ENCODE peak calls at places on chromosomes 2 and 18, in nine cellular contexts. R, W, X, A, D, T, B, P and N are unnamed samples.

GRCh38 chr2:234593636-234594035 is 96.8 kb upstream of the ARL4C start:
- DNase-seq in R (no peak), W (no peak), X (peak; percentile 81), A (no peak), D (no peak), T (no peak), B (no peak), P (no peak), N (no peak)

GRCh38 chr18:39596891-39597290 is 2031.3 kb upstream of the CELF4 start:
- DNase-seq in R (no peak), W (no peak), X (no peak), A (no peak), D (no peak), T (no peak), B (no peak), P (no peak), N (peak; percentile 3)

GRCh38 chr2:127647242-127648190 is 1.6 kb downstream of the GPR17 start:
- DNase-seq in R (no peak), W (no peak), X (peak; percentile 46), A (peak; percentile 16), D (no peak), T (no peak), B (no peak), P (no peak), N (peak; percentile 24)

GRCh38 chr18:54444309-54444914 is 86.7 kb downstream of the C18orf54 start:
- DNase-seq in R (peak; percentile 32), W (no peak), X (peak; percentile 45), A (peak; percentile 78), D (no peak), T (peak; percentile 49), B (peak; percentile 63), P (peak; percentile 67), N (peak; percentile 77)

GRCh38 chr18:596288-596881 is 403 bp upstream of the CLUL1 start:
- DNase-seq in R (peak; percentile 43), W (no peak), X (no peak), A (peak; percentile 42), D (no peak), T (no peak), B (peak; percentile 81), P (no peak), N (no peak)

GRCh38 chr2:190792956-190793888 is 87.4 kb upstream of the GLS start:
- DNase-seq in R (no peak), W (no peak), X (no peak), A (no peak), D (no peak), T (no peak), B (no peak), P (no peak), N (no peak)

GRCh38 chr2:65435625-65436168 is 3.3 kb upstream of the SPRED2 start:
- DNase-seq in R (peak; percentile 76), W (no peak), X (peak; percentile 91), A (peak; percentile 93), D (peak; percentile 5), T (peak; percentile 84), B (peak; percentile 65), P (peak; percentile 90), N (peak; percentile 83)

GRCh38 chr2:239223330-239224248 is 177.2 kb downstream of the HDAC4 start:
- DNase-seq in R (peak; percentile 79), W (no peak), X (peak; percentile 90), A (peak; percentile 81), D (no peak), T (peak; percentile 65), B (no peak), P (peak; percentile 56), N (peak; percentile 75)

GRCh38 chr2:68282814-68283812 is 30.8 kb upstream of the PPP3R1 start:
- DNase-seq in R (peak; percentile 53), W (no peak), X (peak; percentile 47), A (peak; percentile 54), D (no peak), T (no peak), B (peak; percentile 71), P (peak; percentile 60), N (no peak)

GRCh38 chr2:138724296-138724695 is 55.9 kb downstream of the NXPH2 start:
- DNase-seq in R (peak; percentile 41), W (no peak), X (no peak), A (no peak), D (no peak), T (no peak), B (no peak), P (no peak), N (no peak)

GRCh38 chr2:10400978-10401951 is 46.9 kb downstream of the ODC1 start:
- DNase-seq in R (peak; percentile 87), W (no peak), X (no peak), A (no peak), D (no peak), T (peak; percentile 48), B (no peak), P (no peak), N (no peak)

GRCh38 chr18:58223717-58224424 is 179.8 kb downstream of the NEDD4L start:
- DNase-seq in R (peak; percentile 81), W (no peak), X (peak; percentile 91), A (peak; percentile 78), D (no peak), T (peak; percentile 85), B (no peak), P (peak; percentile 88), N (peak; percentile 76)

GRCh38 chr2:237604960-237605359 is 14.4 kb upstream of the RAB17 start:
- DNase-seq in R (peak; percentile 64), W (no peak), X (peak; percentile 41), A (peak; percentile 59), D (no peak), T (peak; percentile 56), B (no peak), P (no peak), N (no peak)

GRCh38 chr2:49972699-49973098 is 818.4 kb upstream of the FSHR start:
- DNase-seq in R (no peak), W (no peak), X (no peak), A (no peak), D (no peak), T (no peak), B (no peak), P (no peak), N (no peak)
- H3K4me3 ChIP-seq in R (no peak overlapping the region), W (no peak overlapping the region), X (no peak overlapping the region), A (no peak overlapping the region), D (no peak overlapping the region), T (no peak overlapping the region), B (no peak overlapping the region), P (no peak overlapping the region), N (no peak overlapping the region)

GRCh38 chr2:74873041-74873440 is 39.1 kb downstream of the HK2 start:
- DNase-seq in R (no peak), W (no peak), X (no peak), A (no peak), D (no peak), T (no peak), B (no peak), P (no peak), N (no peak)

GRCh38 chr2:74873678-74874640 is 40.0 kb downstream of the HK2 start:
- DNase-seq in R (no peak), W (no peak), X (no peak), A (no peak), D (no peak), T (no peak), B (no peak), P (no peak), N (no peak)

GRCh38 chr2:74871414-74871813 is 37.5 kb downstream of the HK2 start:
- DNase-seq in R (no peak), W (no peak), X (no peak), A (no peak), D (no peak), T (no peak), B (no peak), P (no peak), N (no peak)

GRCh38 chr2:74869522-74869921 is 35.6 kb downstream of the HK2 start:
- DNase-seq in R (no peak), W (no peak), X (no peak), A (no peak), D (no peak), T (no peak), B (no peak), P (no peak), N (no peak)

GRCh38 chr2:74872310-74872923 is 38.5 kb downstream of the HK2 start:
- DNase-seq in R (no peak), W (no peak), X (peak; percentile 21), A (peak; percentile 53), D (no peak), T (no peak), B (no peak), P (no peak), N (no peak)
- H3K4me3 ChIP-seq in R (no peak overlapping the region), W (no peak overlapping the region), X (no peak overlapping the region), A (no peak overlapping the region), D (no peak overlapping the region), T (no peak overlapping the region), B (no peak overlapping the region), P (no peak overlapping the region), N (no peak overlapping the region)

GRCh38 chr2:144448389-144449027 is 71.4 kb downstream of the ZEB2 start:
- DNase-seq in R (no peak), W (no peak), X (no peak), A (no peak), D (no peak), T (no peak), B (no peak), P (no peak), N (no peak)
- H3K4me3 ChIP-seq in R (no peak overlapping the region), W (no peak overlapping the region), X (peak overlapping the region; percentile 1), A (no peak overlapping the region), D (peak overlapping the region; percentile 15), T (no peak overlapping the region), B (peak overlapping the region; percentile 39), P (peak overlapping the region; percentile 24), N (no peak overlapping the region)

GRCh38 chr2:27808418-27808817 is 36.9 kb downstream of the MRPL33 start:
- DNase-seq in R (no peak), W (no peak), X (no peak), A (no peak), D (no peak), T (no peak), B (no peak), P (no peak), N (no peak)

GRCh38 chr2:27811768-27812167 is 40.2 kb downstream of the MRPL33 start:
- DNase-seq in R (no peak), W (no peak), X (no peak), A (no peak), D (no peak), T (no peak), B (no peak), P (no peak), N (no peak)

GRCh38 chr2:27807476-27807875 is 36.0 kb downstream of the MRPL33 start:
- DNase-seq in R (peak; percentile 36), W (no peak), X (peak; percentile 40), A (peak; percentile 58), D (no peak), T (peak; percentile 51), B (peak; percentile 11), P (peak; percentile 30), N (peak; percentile 58)

GRCh38 chr2:27808984-27809383 is 37.5 kb downstream of the MRPL33 start:
- DNase-seq in R (no peak), W (no peak), X (no peak), A (no peak), D (no peak), T (no peak), B (no peak), P (no peak), N (no peak)

DNA sequence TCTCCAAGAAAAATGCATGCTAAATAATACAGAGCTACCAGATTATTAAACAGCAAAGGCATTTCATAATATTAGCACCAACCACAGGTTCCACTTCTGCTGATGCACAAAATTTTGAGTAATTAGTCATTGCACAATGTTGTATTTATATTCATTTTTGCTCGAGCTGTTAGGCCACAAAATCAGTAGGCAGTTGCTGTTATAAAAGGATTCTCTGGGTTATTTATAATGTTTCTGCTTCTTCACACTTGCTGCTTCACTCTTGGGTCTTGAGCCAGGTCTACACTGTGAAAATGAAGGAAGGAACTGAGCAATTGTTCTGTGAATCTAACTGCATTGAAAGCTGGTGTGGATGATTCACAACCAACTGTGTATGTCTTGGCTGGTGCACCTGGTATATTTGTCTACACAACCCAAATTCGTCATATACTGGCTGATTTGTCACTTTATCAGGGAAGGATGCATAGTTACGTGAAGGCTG is 38.3 kb downstream of the MRPL33 start:
- DNase-seq in R (no peak), W (no peak), X (peak; percentile 86), A (peak; percentile 65), D (no peak), T (no peak), B (no peak), P (peak; percentile 78), N (no peak)
- H3K4me3 ChIP-seq in R (no peak overlapping the region), W (no peak overlapping the region), X (no peak overlapping the region), A (no peak overlapping the region), D (no peak overlapping the region), T (no peak overlapping the region), B (no peak overlapping the region), P (no peak overlapping the region), N (no peak overlapping the region)